ENCODE peak calls at places on chromosomes 11 and 22, in seven cellular contexts. One of them, this sample, is unnamed. For H3K36me3, the result is how much of the 10 kb centered on the place peaks cover.

GRCh38 chr11:26276798-26277424 is 55.0 kb upstream of the ANO3 start:
- DNase-seq in neural progenitor cell: peak
- DNase-seq in body of pancreas: peak
- DNase-seq in cardiac muscle cell: peak
- DNase-seq in ascending aorta: no peak
- DNase-seq in tibial artery: peak
- DNase-seq in heart right ventricle: peak
- DNase-seq in this sample: peak

GRCh38 chr11:45083544-45084087 is 62.8 kb upstream of the PRDM11 start:
- DNase-seq in neural progenitor cell: peak
- DNase-seq in body of pancreas: no peak
- DNase-seq in cardiac muscle cell: peak
- DNase-seq in ascending aorta: no peak
- DNase-seq in tibial artery: no peak
- DNase-seq in heart right ventricle: no peak
- DNase-seq in this sample: no peak

GRCh38 chr22:35150163-35151107 is 84.5 kb downstream of the ISX start:
- DNase-seq in neural progenitor cell: peak
- DNase-seq in body of pancreas: peak
- DNase-seq in cardiac muscle cell: peak
- DNase-seq in ascending aorta: no peak
- DNase-seq in tibial artery: peak
- DNase-seq in heart right ventricle: peak
- DNase-seq in this sample: no peak

GRCh38 chr11:44177905-44178304 is 82.4 kb downstream of the EXT2 start:
- DNase-seq in neural progenitor cell: no peak
- DNase-seq in body of pancreas: no peak
- DNase-seq in cardiac muscle cell: no peak
- DNase-seq in ascending aorta: no peak
- DNase-seq in tibial artery: no peak
- DNase-seq in heart right ventricle: no peak
- DNase-seq in this sample: no peak

GRCh38 chr11:110883266-110883665 is 171.0 kb upstream of the ARHGAP20 start:
- DNase-seq in neural progenitor cell: peak
- DNase-seq in body of pancreas: no peak
- DNase-seq in cardiac muscle cell: no peak
- DNase-seq in ascending aorta: no peak
- DNase-seq in tibial artery: no peak
- DNase-seq in heart right ventricle: no peak
- DNase-seq in this sample: no peak

GRCh38 chr11:72641900-72642814 is 32.1 kb downstream of the PDE2A start:
- DNase-seq in neural progenitor cell: peak
- DNase-seq in body of pancreas: peak
- DNase-seq in cardiac muscle cell: peak
- DNase-seq in ascending aorta: no peak
- DNase-seq in tibial artery: no peak
- DNase-seq in heart right ventricle: no peak
- DNase-seq in this sample: no peak

GRCh38 chr11:33161120-33162005 is at the start of gene CSTF3:
- DNase-seq in neural progenitor cell: peak
- DNase-seq in body of pancreas: peak
- DNase-seq in cardiac muscle cell: peak
- DNase-seq in ascending aorta: peak
- DNase-seq in tibial artery: peak
- DNase-seq in heart right ventricle: peak
- DNase-seq in this sample: peak

GRCh38 chr11:97269527-97269926 is 879.7 kb downstream of the JRKL start:
- DNase-seq in neural progenitor cell: peak
- DNase-seq in body of pancreas: no peak
- DNase-seq in cardiac muscle cell: peak
- DNase-seq in ascending aorta: no peak
- DNase-seq in tibial artery: no peak
- DNase-seq in heart right ventricle: no peak
- DNase-seq in this sample: no peak

GRCh38 chr22:19035474-19036228 is 86.6 kb downstream of the DGCR2 start:
- DNase-seq in neural progenitor cell: peak
- DNase-seq in body of pancreas: no peak
- DNase-seq in cardiac muscle cell: peak
- DNase-seq in ascending aorta: no peak
- DNase-seq in tibial artery: no peak
- DNase-seq in heart right ventricle: no peak
- DNase-seq in this sample: no peak

DNA sequence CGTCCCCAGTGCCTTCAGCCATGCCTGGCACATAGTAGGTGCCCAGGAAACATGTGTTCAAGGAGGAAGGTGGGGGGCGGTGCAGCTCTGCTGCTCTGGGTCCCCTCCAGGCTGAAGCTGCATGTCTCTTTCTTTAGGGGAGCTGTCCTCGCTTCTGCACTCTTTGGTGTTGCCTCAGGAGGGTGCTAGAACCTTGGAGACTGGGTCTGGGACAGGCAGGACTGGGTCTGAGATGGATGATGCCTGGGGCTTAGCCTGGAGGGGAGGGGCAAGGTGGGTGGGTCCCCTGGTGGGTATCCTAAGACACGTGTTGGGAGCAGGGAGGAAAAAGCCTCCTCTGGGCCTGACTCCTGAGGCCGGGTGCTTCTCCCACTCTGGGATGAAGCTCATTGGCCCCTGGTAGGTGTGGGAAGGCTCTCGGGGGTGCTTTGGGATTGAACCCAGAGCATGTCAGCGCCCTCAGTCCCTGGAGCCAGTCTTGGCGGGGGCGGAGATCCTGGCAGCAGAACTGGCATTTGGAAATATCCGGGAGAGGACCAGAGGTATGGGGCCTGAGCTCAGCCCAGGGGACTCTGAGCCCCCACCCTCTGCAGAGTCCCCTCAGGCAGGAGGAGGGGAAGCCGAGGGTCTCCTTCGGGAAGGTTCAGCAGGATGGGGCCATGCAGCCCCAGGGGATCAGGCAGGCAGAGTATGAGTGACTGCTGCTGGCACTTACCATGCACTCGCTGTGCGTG is 6.7 kb upstream of the GSTP1 start:
- DNase-seq in neural progenitor cell: no peak
- DNase-seq in body of pancreas: no peak
- DNase-seq in cardiac muscle cell: no peak
- DNase-seq in ascending aorta: no peak
- DNase-seq in tibial artery: no peak
- DNase-seq in heart right ventricle: no peak
- DNase-seq in this sample: no peak
- TF ChIP-seq CTCF in neural progenitor cell: peak
- TF ChIP-seq CTCF in body of pancreas: no peak
- TF ChIP-seq CTCF in cardiac muscle cell: no peak
- TF ChIP-seq CTCF in ascending aorta: no peak
- TF ChIP-seq CTCF in tibial artery: no peak
- TF ChIP-seq CTCF in heart right ventricle: no peak
- TF ChIP-seq CTCF in this sample: no peak

GRCh38 chr11:2812371-2812991 is 73.1 kb downstream of the CDKN1C start:
- DNase-seq in neural progenitor cell: no peak
- DNase-seq in body of pancreas: peak
- DNase-seq in cardiac muscle cell: peak
- DNase-seq in ascending aorta: no peak
- DNase-seq in tibial artery: no peak
- DNase-seq in heart right ventricle: peak
- DNase-seq in this sample: no peak
- H3K4me3 ChIP-seq in neural progenitor cell: no peak
- H3K4me3 ChIP-seq in body of pancreas: no peak
- H3K4me3 ChIP-seq in cardiac muscle cell: no peak
- H3K4me3 ChIP-seq in ascending aorta: no peak
- H3K4me3 ChIP-seq in tibial artery: peak
- H3K4me3 ChIP-seq in heart right ventricle: peak
- H3K4me3 ChIP-seq in this sample: no peak

GRCh38 chr22:40420341-40421081 is 50.1 kb downstream of the SGSM3 start:
- DNase-seq in neural progenitor cell: no peak
- DNase-seq in body of pancreas: no peak
- DNase-seq in cardiac muscle cell: no peak
- DNase-seq in ascending aorta: no peak
- DNase-seq in tibial artery: no peak
- DNase-seq in heart right ventricle: no peak
- DNase-seq in this sample: no peak

GRCh38 chr22:40421082-40421350 is 50.6 kb downstream of the SGSM3 start:
- DNase-seq in neural progenitor cell: no peak
- DNase-seq in body of pancreas: no peak
- DNase-seq in cardiac muscle cell: no peak
- DNase-seq in ascending aorta: no peak
- DNase-seq in tibial artery: no peak
- DNase-seq in heart right ventricle: no peak
- DNase-seq in this sample: no peak

GRCh38 chr22:40417881-40418280 is 47.5 kb downstream of the SGSM3 start:
- DNase-seq in neural progenitor cell: no peak
- DNase-seq in body of pancreas: no peak
- DNase-seq in cardiac muscle cell: no peak
- DNase-seq in ascending aorta: no peak
- DNase-seq in tibial artery: no peak
- DNase-seq in heart right ventricle: no peak
- DNase-seq in this sample: no peak

GRCh38 chr22:40418366-40419201 is 48.2 kb downstream of the SGSM3 start:
- DNase-seq in neural progenitor cell: peak
- DNase-seq in body of pancreas: no peak
- DNase-seq in cardiac muscle cell: no peak
- DNase-seq in ascending aorta: no peak
- DNase-seq in tibial artery: no peak
- DNase-seq in heart right ventricle: peak
- DNase-seq in this sample: no peak

GRCh38 chr22:40419718-40420117 is 49.3 kb downstream of the SGSM3 start:
- DNase-seq in neural progenitor cell: no peak
- DNase-seq in body of pancreas: no peak
- DNase-seq in cardiac muscle cell: no peak
- DNase-seq in ascending aorta: no peak
- DNase-seq in tibial artery: no peak
- DNase-seq in heart right ventricle: no peak
- DNase-seq in this sample: no peak
- H3K36me3 ChIP-seq in neural progenitor cell: under half
- H3K36me3 ChIP-seq in body of pancreas: under half
- H3K36me3 ChIP-seq in cardiac muscle cell: under half
- H3K36me3 ChIP-seq in ascending aorta: half or more
- H3K36me3 ChIP-seq in tibial artery: half or more
- H3K36me3 ChIP-seq in heart right ventricle: half or more
- H3K36me3 ChIP-seq in this sample: half or more

GRCh38 chr11:128184981-128185380 is 402.4 kb downstream of the ETS1 start:
- DNase-seq in neural progenitor cell: no peak
- DNase-seq in body of pancreas: no peak
- DNase-seq in cardiac muscle cell: no peak
- DNase-seq in ascending aorta: no peak
- DNase-seq in tibial artery: no peak
- DNase-seq in heart right ventricle: no peak
- DNase-seq in this sample: no peak
- TF ChIP-seq CTCF in neural progenitor cell: no peak
- TF ChIP-seq CTCF in body of pancreas: no peak
- TF ChIP-seq CTCF in cardiac muscle cell: no peak
- TF ChIP-seq CTCF in ascending aorta: no peak
- TF ChIP-seq CTCF in tibial artery: no peak
- TF ChIP-seq CTCF in heart right ventricle: no peak
- TF ChIP-seq CTCF in this sample: no peak

GRCh38 chr11:64802370-64803162 is 448 bp downstream of the MAP4K2 start:
- DNase-seq in neural progenitor cell: no peak
- DNase-seq in body of pancreas: no peak
- DNase-seq in cardiac muscle cell: no peak
- DNase-seq in ascending aorta: no peak
- DNase-seq in tibial artery: peak
- DNase-seq in heart right ventricle: no peak
- DNase-seq in this sample: no peak
- H3K4me3 ChIP-seq in neural progenitor cell: peak
- H3K4me3 ChIP-seq in body of pancreas: peak
- H3K4me3 ChIP-seq in cardiac muscle cell: peak
- H3K4me3 ChIP-seq in ascending aorta: peak
- H3K4me3 ChIP-seq in tibial artery: peak
- H3K4me3 ChIP-seq in heart right ventricle: peak
- H3K4me3 ChIP-seq in this sample: peak

GRCh38 chr11:19905280-19905853 is 192.7 kb downstream of the NAV2 start:
- DNase-seq in neural progenitor cell: peak
- DNase-seq in body of pancreas: no peak
- DNase-seq in cardiac muscle cell: peak
- DNase-seq in ascending aorta: no peak
- DNase-seq in tibial artery: no peak
- DNase-seq in heart right ventricle: no peak
- DNase-seq in this sample: no peak

GRCh38 chr11:19903620-19904069 is 191.0 kb downstream of the NAV2 start:
- DNase-seq in neural progenitor cell: peak
- DNase-seq in body of pancreas: peak
- DNase-seq in cardiac muscle cell: peak
- DNase-seq in ascending aorta: no peak
- DNase-seq in tibial artery: peak
- DNase-seq in heart right ventricle: peak
- DNase-seq in this sample: no peak

GRCh38 chr11:19907008-19907579 is 194.5 kb downstream of the NAV2 start:
- DNase-seq in neural progenitor cell: no peak
- DNase-seq in body of pancreas: no peak
- DNase-seq in cardiac muscle cell: no peak
- DNase-seq in ascending aorta: no peak
- DNase-seq in tibial artery: no peak
- DNase-seq in heart right ventricle: no peak
- DNase-seq in this sample: no peak

GRCh38 chr11:19907839-19908238 is 195.2 kb downstream of the NAV2 start:
- DNase-seq in neural progenitor cell: no peak
- DNase-seq in body of pancreas: peak
- DNase-seq in cardiac muscle cell: no peak
- DNase-seq in ascending aorta: no peak
- DNase-seq in tibial artery: no peak
- DNase-seq in heart right ventricle: no peak
- DNase-seq in this sample: no peak

DNA sequence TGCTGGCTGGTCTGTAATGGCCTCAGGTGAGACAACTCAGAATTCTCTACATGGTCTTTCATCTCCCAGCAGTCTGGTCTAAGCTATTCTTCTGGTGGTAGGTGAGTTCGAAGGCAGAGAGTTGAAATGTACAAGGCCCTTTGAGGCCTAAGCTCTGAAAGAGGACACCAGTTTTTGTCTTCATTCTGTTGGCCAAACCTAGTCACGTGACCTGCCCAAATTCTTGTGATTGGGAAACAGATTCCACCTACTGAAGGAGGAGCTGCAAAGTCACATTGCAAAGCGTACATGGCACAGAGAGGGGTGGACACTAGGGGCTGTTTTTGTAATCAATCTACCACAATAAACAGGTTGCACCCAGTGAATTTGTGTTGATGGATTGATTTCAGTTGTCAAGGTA is 193.5 kb downstream of the NAV2 start:
- DNase-seq in neural progenitor cell: no peak
- DNase-seq in body of pancreas: no peak
- DNase-seq in cardiac muscle cell: no peak
- DNase-seq in ascending aorta: no peak
- DNase-seq in tibial artery: no peak
- DNase-seq in heart right ventricle: no peak
- DNase-seq in this sample: no peak
- H3K36me3 ChIP-seq in neural progenitor cell: under half
- H3K36me3 ChIP-seq in body of pancreas: under half
- H3K36me3 ChIP-seq in cardiac muscle cell: under half
- H3K36me3 ChIP-seq in ascending aorta: under half
- H3K36me3 ChIP-seq in tibial artery: under half
- H3K36me3 ChIP-seq in heart right ventricle: under half
- H3K36me3 ChIP-seq in this sample: under half

DNA sequence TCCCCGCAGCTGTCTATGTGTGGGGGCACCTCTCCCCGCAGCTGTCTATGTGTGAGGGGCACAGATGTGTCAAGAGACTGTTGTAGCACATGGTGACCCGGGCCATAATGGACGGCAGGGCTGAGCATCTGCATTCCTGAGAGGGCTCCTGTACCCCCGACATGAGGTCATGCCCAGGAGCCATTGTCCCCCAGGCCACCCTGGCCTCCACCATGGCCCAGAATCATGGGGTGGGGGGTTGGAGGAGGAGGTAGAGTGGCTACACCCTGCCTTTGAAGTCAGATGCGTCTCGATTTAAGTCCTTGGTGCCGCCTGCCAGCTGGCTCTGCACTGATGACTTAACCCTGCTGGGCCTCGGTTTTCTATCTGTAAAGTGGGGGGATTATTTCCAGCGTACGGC is 49.1 kb downstream of the ARHGAP8 start:
- DNase-seq in neural progenitor cell: no peak
- DNase-seq in body of pancreas: no peak
- DNase-seq in cardiac muscle cell: no peak
- DNase-seq in ascending aorta: no peak
- DNase-seq in tibial artery: no peak
- DNase-seq in heart right ventricle: no peak
- DNase-seq in this sample: no peak
- TF ChIP-seq CTCF in neural progenitor cell: no peak
- TF ChIP-seq CTCF in body of pancreas: no peak
- TF ChIP-seq CTCF in cardiac muscle cell: no peak
- TF ChIP-seq CTCF in ascending aorta: no peak
- TF ChIP-seq CTCF in tibial artery: no peak
- TF ChIP-seq CTCF in heart right ventricle: no peak
- TF ChIP-seq CTCF in this sample: no peak